ENCODE peak calls at places on chromosomes 12 and 14, in six cellular contexts. H is dorsolateral prefrontal cortex, B is HL-60, Z is left cardiac atrium, E is foreskin keratinocyte, J is fibroblast of lung. I is an unnamed sample.

GRCh38 chr12:113136128-113136989 is 798 bp upstream of the RASAL1 start:
- DNase-seq in H (peak; percentile 71), B (peak; percentile 32), Z (no peak), E (no peak), J (no peak), I (no peak)

GRCh38 chr14:66069830-66070541 is 416.2 kb upstream of the CCDC196 start:
- DNase-seq in H (no peak), B (no peak), Z (no peak), E (no peak), J (peak; percentile 61), I (no peak)

GRCh38 chr12:24850486-24850885 is 98.4 kb downstream of the BCAT1 start:
- DNase-seq in H (no peak), B (no peak), Z (no peak), E (no peak), J (no peak), I (no peak)

GRCh38 chr14:104856869-104857860 is 7.9 kb upstream of the CEP170B start:
- DNase-seq in H (no peak), B (no peak), Z (no peak), E (no peak), J (no peak), I (no peak)

GRCh38 chr12:131770120-131770519 is 58.1 kb upstream of the MMP17 start:
- DNase-seq in H (no peak), B (no peak), Z (no peak), E (no peak), J (no peak), I (no peak)

GRCh38 chr14:29627141-29627540 is 300.5 kb downstream of the PRKD1 start:
- DNase-seq in H (no peak), B (no peak), Z (no peak), E (no peak), J (peak; percentile 39), I (no peak)

GRCh38 chr12:120534703-120535655 is 823 bp downstream of the RNF10 start:
- DNase-seq in H (peak; percentile 46), B (peak; percentile 39), Z (peak; percentile 49), E (peak; percentile 22), J (peak; percentile 90), I (no peak)

GRCh38 chr14:100067971-100068959 is 3.0 kb downstream of the EVL start:
- DNase-seq in H (peak; percentile 80), B (no peak), Z (peak; percentile 67), E (peak; percentile 54), J (peak; percentile 65), I (no peak)

GRCh38 chr14:101737414-101738367 is 23.8 kb upstream of the PPP2R5C start:
- DNase-seq in H (no peak), B (no peak), Z (no peak), E (no peak), J (no peak), I (no peak)

GRCh38 chr14:60637138-60637489 is 12.2 kb downstream of the SIX1 start:
- DNase-seq in H (no peak), B (no peak), Z (no peak), E (no peak), J (no peak), I (no peak)

GRCh38 chr12:3179731-3180130 is 102.6 kb downstream of the TSPAN9 start:
- DNase-seq in H (no peak), B (no peak), Z (no peak), E (no peak), J (no peak), I (no peak)

GRCh38 chr12:7907009-7907408 is 29.0 kb downstream of the SLC2A3 start:
- DNase-seq in H (no peak), B (no peak), Z (peak; percentile 36), E (no peak), J (peak; percentile 62), I (no peak)

GRCh38 chr12:43294881-43295280 is 257.1 kb downstream of the ADAMTS20 start:
- DNase-seq in H (no peak), B (no peak), Z (no peak), E (no peak), J (peak; percentile 65), I (no peak)

GRCh38 chr14:50985124-50985815 is 41.0 kb upstream of the PYGL start:
- DNase-seq in H (no peak), B (no peak), Z (no peak), E (no peak), J (peak; percentile 27), I (peak; percentile 56)

GRCh38 chr12:68420225-68421008 is 88.3 kb upstream of the MDM1 start:
- DNase-seq in H (no peak), B (no peak), Z (peak; percentile 24), E (no peak), J (peak; percentile 78), I (peak; percentile 80)

GRCh38 chr14:77000340-77001235 is 27.9 kb downstream of the IRF2BPL start:
- DNase-seq in H (peak; percentile 63), B (peak; percentile 35), Z (peak; percentile 48), E (no peak), J (peak; percentile 59), I (peak; percentile 86)

GRCh38 chr14:87133073-87133815 is 859.7 kb downstream of the GALC start:
- DNase-seq in H (no peak), B (no peak), Z (no peak), E (peak; percentile 100), J (peak; percentile 96), I (no peak)

GRCh38 chr14:36260970-36261640 is 59.3 kb downstream of the MBIP start:
- DNase-seq in H (no peak), B (no peak), Z (no peak), E (no peak), J (no peak), I (no peak)

GRCh38 chr12:16553457-16553856 is 52.5 kb downstream of the LMO3 start:
- DNase-seq in H (no peak), B (no peak), Z (no peak), E (no peak), J (peak; percentile 48), I (no peak)

GRCh38 chr12:92615703-92616102 is 87.1 kb upstream of the PLEKHG7 start:
- DNase-seq in H (no peak), B (no peak), Z (no peak), E (no peak), J (no peak), I (no peak)

GRCh38 chr14:104036250-104036649 is 49.2 kb upstream of the ASPG start:
- DNase-seq in H (no peak), B (no peak), Z (no peak), E (no peak), J (no peak), I (no peak)

GRCh38 chr14:101022121-101022520 is 118.6 kb upstream of the RTL1 start:
- DNase-seq in H (no peak), B (no peak), Z (no peak), E (no peak), J (no peak), I (peak; percentile 21)

GRCh38 chr14:73462078-73462715 is 3.9 kb upstream of the NUMB start:
- DNase-seq in H (peak; percentile 65), B (peak; percentile 70), Z (peak; percentile 53), E (no peak), J (peak; percentile 54), I (peak; percentile 86)

GRCh38 chr14:32814721-32815120 is 124.0 kb upstream of the NPAS3 start:
- DNase-seq in H (no peak), B (no peak), Z (no peak), E (no peak), J (no peak), I (no peak)

GRCh38 chr12:2640709-2641108 is 154.1 kb upstream of the FKBP4 start:
- DNase-seq in H (peak; percentile 91), B (no peak), Z (peak; percentile 82), E (peak; percentile 46), J (peak; percentile 99), I (peak; percentile 75)

GRCh38 chr12:64618953-64619590 is 8.8 kb downstream of the RASSF3 start:
- DNase-seq in H (no peak), B (peak; percentile 84), Z (no peak), E (no peak), J (peak; percentile 37), I (no peak)

GRCh38 chr12:42666671-42667243 is 77.2 kb upstream of the PRICKLE1 start:
- DNase-seq in H (no peak), B (no peak), Z (no peak), E (peak; percentile 51), J (peak; percentile 76), I (no peak)

GRCh38 chr14:75048101-75048500 is 3.2 kb downstream of the MLH3 start:
- DNase-seq in H (no peak), B (no peak), Z (no peak), E (no peak), J (no peak), I (no peak)